ENCODE peak calls at places on chromosomes 11 and 22, in four cellular contexts. L is Kasumi-1; G is CD8-positive, alpha-beta memory T cell; K is ELF-1. A is an unnamed sample.

GRCh38 chr11:61298663-61299244 is 3.6 kb upstream of the VWCE start:
- DNase-seq in K (peak), L (no peak), G (no peak), A (no peak)

GRCh38 chr22:50396751-50397370 is 53.7 kb downstream of the PPP6R2 start:
- DNase-seq in L (no peak), K (no peak), G (no peak), A (no peak)

GRCh38 chr11:69144719-69145365 is 10.9 kb upstream of the SMIM38 start:
- DNase-seq in K (no peak), G (no peak), L (no peak), A (no peak)

GRCh38 chr22:24189249-24190158 is 8.2 kb downstream of the SUSD2 start:
- DNase-seq in K (peak), L (peak), G (no peak), A (no peak)

GRCh38 chr11:119585038-119585666 is 143.8 kb downstream of the NECTIN1 start:
- DNase-seq in L (no peak), G (no peak), K (peak), A (no peak)

GRCh38 chr22:23068096-23068831 is 2.1 kb upstream of the GNAZ start:
- DNase-seq in K (no peak), L (no peak), G (no peak), A (no peak)

GRCh38 chr11:117851852-117852251 is 24.6 kb downstream of the FXYD6 start:
- DNase-seq in K (no peak), G (no peak), L (no peak), A (no peak)

GRCh38 chr22:17411213-17411612 is 42.0 kb downstream of the CECR2 start:
- DNase-seq in K (no peak), L (no peak), G (no peak), A (no peak)

GRCh38 chr11:1572200-1573076 is at the start of gene DUSP8:
- DNase-seq in G (peak), K (peak), L (peak), A (no peak)

GRCh38 chr11:120343429-120343828 is 7.2 kb downstream of the ARHGEF12 start:
- DNase-seq in G (no peak), L (no peak), K (no peak), A (no peak)

GRCh38 chr11:61959026-61959608 is 8.3 kb downstream of the FTH1 start:
- DNase-seq in K (no peak), L (no peak), G (no peak), A (no peak)

GRCh38 chr22:25563757-25564319 is 637 bp upstream of the GRK3 start:
- DNase-seq in L (peak), G (no peak), K (no peak), A (no peak)

A was measured in esophagus squamous epithelium.